ENCODE peak calls at places on chromosomes 5 and 9, in six cellular contexts. D, M, W, N, Q and V are unnamed samples.

GRCh38 chr9:70195456-70195855 is 63.3 kb upstream of the SMC5 start:
- DNase-seq in D (no peak), M (no peak), W (no peak), N (no peak), Q (no peak), V (no peak)

GRCh38 chr9:121699271-121700164 is 48.1 kb downstream of the DAB2IP start:
- DNase-seq in D (no peak), M (no peak), W (no peak), N (no peak), Q (peak), V (peak)

GRCh38 chr9:106941901-106942300 is 78.9 kb downstream of the ZNF462 start:
- DNase-seq in D (no peak), M (no peak), W (no peak), N (no peak), Q (no peak), V (no peak)

GRCh38 chr5:144276034-144276822 is 105.6 kb downstream of the KCTD16 start:
- DNase-seq in D (no peak), M (no peak), W (no peak), N (no peak), Q (no peak), V (no peak)

GRCh38 chr5:127844631-127845030 is 141.4 kb downstream of the CCDC192 start:
- DNase-seq in D (no peak), M (no peak), W (no peak), N (no peak), Q (no peak), V (no peak)

GRCh38 chr9:127305450-127306226 is 41.1 kb downstream of the GARNL3 start:
- DNase-seq in D (no peak), M (no peak), W (peak), N (no peak), Q (no peak), V (peak)

GRCh38 chr9:87011551-87011950 is 64.2 kb upstream of the GAS1 start:
- DNase-seq in D (no peak), M (no peak), W (no peak), N (no peak), Q (no peak), V (no peak)

GRCh38 chr5:162817381-162817780 is 620.0 kb upstream of the CCNG1 start:
- DNase-seq in D (no peak), M (no peak), W (no peak), N (no peak), Q (no peak), V (peak)

GRCh38 chr5:69032009-69032408 is 61.8 kb upstream of the SLC30A5 start:
- DNase-seq in D (no peak), M (no peak), W (no peak), N (no peak), Q (no peak), V (peak)

GRCh38 chr5:134649163-134649916 is 755 bp downstream of the SEC24A start:
- DNase-seq in D (no peak), M (peak), W (peak), N (no peak), Q (peak), V (peak)

GRCh38 chr5:137228816-137229215 is 270.3 kb downstream of the SPOCK1 start:
- DNase-seq in D (no peak), M (no peak), W (no peak), N (no peak), Q (no peak), V (no peak)

GRCh38 chr5:36152324-36153298 is 700 bp downstream of the SKP2 start:
- DNase-seq in D (no peak), M (peak), W (peak), N (no peak), Q (peak), V (peak)

GRCh38 chr5:178346607-178347334 is 114.2 kb upstream of the PHYKPL start:
- DNase-seq in D (no peak), M (no peak), W (no peak), N (no peak), Q (no peak), V (no peak)

GRCh38 chr5:142686210-142686734 is 382 bp upstream of the FGF1 start:
- DNase-seq in D (no peak), M (no peak), W (no peak), N (peak), Q (no peak), V (no peak)

GRCh38 chr9:85569988-85570387 is 171.8 kb downstream of the AGTPBP1 start:
- DNase-seq in D (no peak), M (no peak), W (peak), N (no peak), Q (peak), V (no peak)

GRCh38 chr9:127977877-127978647 is 2.7 kb downstream of the EEIG1 start:
- DNase-seq in D (no peak), M (peak), W (peak), N (no peak), Q (no peak), V (peak)

GRCh38 chr5:15518786-15519185 is 18.8 kb downstream of the FBXL7 start:
- DNase-seq in D (no peak), M (no peak), W (no peak), N (no peak), Q (no peak), V (no peak)

GRCh38 chr9:82148849-82149544 is 160.4 kb downstream of the SPATA31D1 start:
- DNase-seq in D (no peak), M (no peak), W (no peak), N (no peak), Q (no peak), V (no peak)

GRCh38 chr5:103474671-103475070 is 87.9 kb downstream of the NUDT12 start:
- DNase-seq in D (no peak), M (no peak), W (no peak), N (no peak), Q (no peak), V (no peak)

GRCh38 chr5:103472820-103473219 is 89.8 kb downstream of the NUDT12 start:
- DNase-seq in D (no peak), M (peak), W (peak), N (peak), Q (no peak), V (peak)

GRCh38 chr5:103473725-103474124 is 88.9 kb downstream of the NUDT12 start:
- DNase-seq in D (no peak), M (no peak), W (no peak), N (no peak), Q (no peak), V (no peak)

GRCh38 chr5:103476776-103477175 is 85.8 kb downstream of the NUDT12 start:
- DNase-seq in D (no peak), M (no peak), W (no peak), N (no peak), Q (no peak), V (no peak)

DNA sequence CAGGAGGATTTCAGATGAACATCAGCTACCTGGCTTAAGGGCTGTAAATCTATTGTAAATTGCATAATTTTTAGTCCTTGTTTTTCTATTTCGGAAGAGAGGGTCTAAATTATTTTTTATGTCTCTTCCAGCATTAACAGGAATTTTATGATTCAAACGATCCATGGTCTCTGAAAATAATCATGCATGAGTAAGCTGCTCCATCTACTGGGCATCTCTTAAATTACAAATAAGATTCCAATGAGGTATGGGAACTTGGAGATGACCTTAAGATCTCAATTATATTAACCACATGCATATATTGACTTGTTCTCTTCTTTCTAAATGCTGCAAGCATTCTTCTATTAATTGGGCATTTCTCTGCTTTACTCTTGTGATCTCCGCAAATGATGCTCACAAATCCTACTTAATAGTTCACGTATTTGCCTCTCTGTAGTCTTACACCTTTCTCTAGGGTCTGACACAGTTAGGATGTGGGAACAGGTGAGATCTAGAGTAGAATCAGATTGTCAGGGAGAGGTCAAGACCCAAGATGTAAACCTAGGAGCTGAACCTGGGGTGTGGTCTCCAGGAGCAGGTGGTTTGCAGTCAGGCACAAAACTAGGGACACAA is 86.9 kb downstream of the NUDT12 start:
- DNase-seq in D (no peak), M (peak), W (peak), N (peak), Q (peak), V (peak)
- TF ChIP-seq MAX in D (no peak), M (no peak), W (no peak), N (no peak), Q (no peak), V (no peak)

GRCh38 chr9:33272061-33272460 is 7.2 kb downstream of the CHMP5 start:
- DNase-seq in D (no peak), M (no peak), W (peak), N (no peak), Q (no peak), V (no peak)
- TF ChIP-seq MYC in D (no peak), M (no peak), W (no peak), N (no peak), Q (no peak), V (no peak)

DNA sequence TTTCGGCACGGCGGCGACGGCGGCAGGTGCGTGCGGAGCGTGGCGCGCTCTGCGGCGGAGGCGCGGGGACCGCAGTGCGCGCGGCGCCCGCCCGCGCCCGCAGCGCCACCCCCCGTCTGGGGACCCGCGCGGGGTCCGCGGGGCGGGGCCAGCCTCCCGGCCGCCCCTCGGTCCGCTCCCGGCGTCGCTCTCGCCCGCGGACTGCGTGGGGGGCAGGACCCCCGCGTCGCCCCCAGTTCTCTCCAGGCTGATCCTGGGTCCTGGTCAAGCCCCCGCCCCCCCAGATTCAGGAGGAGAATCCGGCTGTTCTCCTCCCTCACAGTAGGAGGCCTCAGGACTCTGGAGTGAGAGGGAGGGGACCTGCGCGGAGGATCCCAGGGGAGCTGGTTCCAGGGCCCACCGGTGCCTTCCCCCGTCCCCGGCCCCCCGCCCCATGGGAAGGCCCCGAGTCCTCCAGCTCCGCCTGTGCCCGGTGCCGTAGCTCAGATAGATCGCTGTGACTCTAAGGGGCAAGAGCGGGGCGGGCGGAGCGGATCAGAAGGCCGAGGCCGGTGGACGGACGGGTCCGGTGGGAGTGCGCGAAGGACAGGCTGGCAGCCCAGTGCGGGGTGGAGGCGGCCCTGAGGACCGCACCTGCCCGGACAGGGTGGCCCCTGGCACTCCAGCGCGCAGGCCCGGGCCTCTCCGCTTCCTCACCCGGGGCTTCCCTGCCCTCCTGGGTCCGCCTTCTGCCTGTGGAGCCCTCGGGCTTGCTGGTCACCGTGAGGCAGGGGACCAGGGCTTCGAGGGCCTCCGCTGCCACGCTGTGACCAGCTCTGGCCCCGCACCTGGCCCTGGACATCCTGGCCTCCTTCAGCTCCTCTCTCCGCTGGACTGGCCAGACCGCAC is at the start of gene RNF208:
- DNase-seq in D (no peak), M (no peak), W (no peak), N (no peak), Q (peak), V (no peak)
- TF ChIP-seq CTCF in D (no peak), M (no peak), W (no peak), N (peak), Q (no peak), V (no peak)

GRCh38 chr5:150473673-150474358 is 24.3 kb upstream of the RPS14 start:
- DNase-seq in D (no peak), M (no peak), W (no peak), N (peak), Q (no peak), V (no peak)
- TF ChIP-seq MAX in D (no peak), M (peak), W (no peak), N (no peak), Q (no peak), V (no peak)

DNA sequence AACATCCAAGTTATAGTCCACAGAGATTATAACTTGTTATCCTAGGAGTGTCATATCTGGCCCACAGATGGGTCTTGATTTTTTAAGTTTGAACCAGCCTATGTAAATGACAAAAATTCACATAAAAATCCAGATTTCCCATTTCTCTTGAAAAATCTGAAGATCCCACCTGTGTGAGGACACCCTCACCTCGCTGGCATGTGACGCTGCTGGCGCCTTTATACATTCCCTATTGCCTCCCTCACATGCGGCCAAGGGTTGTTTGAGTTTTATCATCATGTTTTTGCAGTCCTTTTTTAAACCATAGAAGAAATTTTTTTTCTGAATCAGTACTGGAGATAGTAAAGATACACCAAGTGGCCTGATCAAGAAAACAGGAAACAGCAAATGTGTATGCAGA is 25.9 kb upstream of the PPP1R2B start:
- DNase-seq in D (no peak), M (no peak), W (no peak), N (no peak), Q (no peak), V (no peak)
- TF ChIP-seq MYC in D (no peak), M (no peak), W (no peak), N (no peak), Q (no peak), V (no peak)

DNA sequence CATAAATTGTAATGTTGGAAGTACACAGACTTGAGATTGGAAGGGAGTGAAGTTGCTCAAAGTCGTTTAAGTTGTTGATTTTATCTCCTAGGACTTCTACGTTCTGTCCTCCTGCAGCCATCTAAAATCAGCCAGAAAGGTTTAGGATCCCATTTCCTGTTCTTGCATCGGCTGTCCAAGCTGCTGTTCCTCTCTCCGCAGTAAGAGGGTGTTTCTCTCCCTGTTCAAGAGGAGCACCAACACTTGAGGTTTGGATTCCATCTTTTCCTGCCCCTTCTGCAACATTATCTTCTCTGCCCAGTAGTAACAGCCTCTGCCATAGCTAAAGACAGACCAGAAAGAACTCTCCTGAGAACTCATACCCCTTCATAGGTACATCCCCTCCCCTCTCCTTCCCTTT is 373.4 kb downstream of the GADD45G start:
- DNase-seq in D (no peak), M (peak), W (peak), N (no peak), Q (no peak), V (no peak)
- TF ChIP-seq CTCF in D (no peak), M (no peak), W (peak), N (peak), Q (no peak), V (peak)

DNA sequence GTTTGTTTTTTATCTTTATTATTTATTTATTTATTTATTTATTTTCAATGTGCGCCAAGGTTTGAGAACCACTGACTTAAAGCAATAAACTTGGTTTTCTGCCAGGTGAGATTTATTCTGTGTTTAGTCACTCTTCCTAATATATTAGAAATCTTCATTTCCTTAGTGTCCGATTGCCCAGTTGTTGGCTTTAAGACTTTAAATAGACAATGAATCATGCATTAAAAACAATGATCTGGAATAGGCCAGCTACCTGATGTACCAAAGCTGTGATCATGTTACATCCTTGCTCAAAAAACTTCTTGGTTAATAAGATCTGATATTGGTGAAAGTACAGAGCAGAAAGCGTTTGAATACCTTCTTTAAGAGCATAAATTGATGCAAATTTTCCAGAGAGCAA is 52.1 kb upstream of the ERBIN start:
- DNase-seq in D (no peak), M (no peak), W (no peak), N (no peak), Q (peak), V (no peak)
- TF ChIP-seq MAX in D (no peak), M (no peak), W (no peak), N (no peak), Q (no peak), V (no peak)